ENCODE peak calls at places on chromosomes 11 and 22, in four cellular contexts. One of them, this sample, is unnamed.
A peak's percentile ranks its signal among the peaks of the same experiment; 100 is the strongest.

GRCh38 chr11:70675697-70676374 is 277.5 kb downstream of the CTTN start:
- DNase-seq in stimulated activated CD8-positive, alpha-beta memory T cell treated with anti-CD3 and anti-CD28 coated beads, Interleukin-15, amount 100 ng/mL, for 24 hours: no peak
- DNase-seq in fibroblast of the aortic adventitia: no peak
- DNase-seq in NCI-H1436: peak; percentile 28
- DNase-seq in this sample: no peak

GRCh38 chr22:44862981-44863860 is 110.8 kb downstream of the ARHGAP8 start:
- DNase-seq in stimulated activated CD8-positive, alpha-beta memory T cell treated with anti-CD3 and anti-CD28 coated beads, Interleukin-15, amount 100 ng/mL, for 24 hours: no peak
- DNase-seq in fibroblast of the aortic adventitia: no peak
- DNase-seq in NCI-H1436: no peak
- DNase-seq in this sample: no peak

GRCh38 chr22:43293259-43293658 is 49.9 kb downstream of the SCUBE1 start:
- DNase-seq in stimulated activated CD8-positive, alpha-beta memory T cell treated with anti-CD3 and anti-CD28 coated beads, Interleukin-15, amount 100 ng/mL, for 24 hours: no peak
- DNase-seq in fibroblast of the aortic adventitia: no peak
- DNase-seq in NCI-H1436: no peak
- DNase-seq in this sample: no peak

GRCh38 chr11:91935120-91935519 is 289.5 kb upstream of the FAT3 start:
- DNase-seq in stimulated activated CD8-positive, alpha-beta memory T cell treated with anti-CD3 and anti-CD28 coated beads, Interleukin-15, amount 100 ng/mL, for 24 hours: no peak
- DNase-seq in fibroblast of the aortic adventitia: no peak
- DNase-seq in NCI-H1436: no peak
- DNase-seq in this sample: no peak

GRCh38 chr11:62770778-62771143 is 435 bp upstream of the TAF6L start:
- DNase-seq in stimulated activated CD8-positive, alpha-beta memory T cell treated with anti-CD3 and anti-CD28 coated beads, Interleukin-15, amount 100 ng/mL, for 24 hours: no peak
- DNase-seq in fibroblast of the aortic adventitia: no peak
- DNase-seq in NCI-H1436: peak; percentile 35
- DNase-seq in this sample: no peak

GRCh38 chr11:80627364-80627763 is 1186.5 kb upstream of the TENM4 start:
- DNase-seq in stimulated activated CD8-positive, alpha-beta memory T cell treated with anti-CD3 and anti-CD28 coated beads, Interleukin-15, amount 100 ng/mL, for 24 hours: no peak
- DNase-seq in fibroblast of the aortic adventitia: no peak
- DNase-seq in NCI-H1436: no peak
- DNase-seq in this sample: no peak

GRCh38 chr22:46348099-46348695 is 12.7 kb downstream of the TRMU start:
- DNase-seq in stimulated activated CD8-positive, alpha-beta memory T cell treated with anti-CD3 and anti-CD28 coated beads, Interleukin-15, amount 100 ng/mL, for 24 hours: no peak
- DNase-seq in fibroblast of the aortic adventitia: no peak
- DNase-seq in NCI-H1436: no peak
- DNase-seq in this sample: no peak

GRCh38 chr11:295351-296205 is 3.7 kb downstream of the IFITM5 start:
- DNase-seq in stimulated activated CD8-positive, alpha-beta memory T cell treated with anti-CD3 and anti-CD28 coated beads, Interleukin-15, amount 100 ng/mL, for 24 hours: no peak
- DNase-seq in fibroblast of the aortic adventitia: no peak
- DNase-seq in NCI-H1436: no peak
- DNase-seq in this sample: no peak

GRCh38 chr11:64620286-64620962 is 29.4 kb downstream of the SLC22A12 start:
- DNase-seq in stimulated activated CD8-positive, alpha-beta memory T cell treated with anti-CD3 and anti-CD28 coated beads, Interleukin-15, amount 100 ng/mL, for 24 hours: no peak
- DNase-seq in fibroblast of the aortic adventitia: peak; percentile 13
- DNase-seq in NCI-H1436: peak; percentile 33
- DNase-seq in this sample: peak; percentile 47

GRCh38 chr22:31259798-31260473 is 32.4 kb downstream of the PIK3IP1 start:
- DNase-seq in stimulated activated CD8-positive, alpha-beta memory T cell treated with anti-CD3 and anti-CD28 coated beads, Interleukin-15, amount 100 ng/mL, for 24 hours: no peak
- DNase-seq in fibroblast of the aortic adventitia: no peak
- DNase-seq in NCI-H1436: no peak
- DNase-seq in this sample: no peak

GRCh38 chr11:119615003-119615878 is 113.8 kb downstream of the NECTIN1 start:
- DNase-seq in stimulated activated CD8-positive, alpha-beta memory T cell treated with anti-CD3 and anti-CD28 coated beads, Interleukin-15, amount 100 ng/mL, for 24 hours: no peak
- DNase-seq in fibroblast of the aortic adventitia: peak; percentile 80
- DNase-seq in NCI-H1436: no peak
- DNase-seq in this sample: no peak

This sample was measured in mesothelial cell of epicardium.